ENCODE peak calls at places on chromosomes 3 and 15, in six cellular contexts. K is NCI-H1436, E is RWPE2, S is AG20443, L is esophagus squamous epithelium, T is hippocampal formation. Q is an unnamed sample.

GRCh38 chr3:194494951-194495374 is 8.2 kb upstream of the ATP13A3 start:
- DNase-seq in T (no peak), K (no peak), L (no peak), E (no peak), S (no peak), Q (no peak)

GRCh38 chr15:39133201-39133600 is 447.7 kb upstream of the THBS1 start:
- DNase-seq in L (no peak), S (peak; percentile 58), E (no peak), K (no peak), T (no peak), Q (no peak)

GRCh38 chr3:104323226-104323625 is 1043.5 kb upstream of the ALCAM start:
- DNase-seq in S (no peak), L (no peak), T (no peak), K (no peak), E (no peak), Q (no peak)

GRCh38 chr3:44280631-44281030 is 38.9 kb downstream of the TOPAZ1 start:
- DNase-seq in T (no peak), E (no peak), K (no peak), L (no peak), S (no peak), Q (no peak)

GRCh38 chr15:59349715-59350420 is 22.8 kb downstream of the MYO1E start:
- DNase-seq in T (no peak), K (no peak), E (peak; percentile 93), L (no peak), S (peak; percentile 91), Q (no peak)

GRCh38 chr3:23325466-23326065 is 122.4 kb downstream of the UBE2E2 start:
- DNase-seq in T (no peak), E (no peak), K (no peak), S (no peak), L (no peak), Q (no peak)

GRCh38 chr15:27324871-27325270 is 353.9 kb downstream of the GABRG3 start:
- DNase-seq in T (no peak), L (no peak), K (no peak), S (no peak), E (no peak), Q (no peak)

GRCh38 chr3:119408243-119408950 is 55.0 kb downstream of the TMEM39A start:
- DNase-seq in K (no peak), S (no peak), T (no peak), L (no peak), E (no peak), Q (no peak)

GRCh38 chr3:48980295-48980694 is 9.7 kb upstream of the P4HTM start:
- DNase-seq in T (no peak), E (no peak), S (no peak), K (no peak), L (no peak), Q (no peak)

GRCh38 chr3:55807210-55807609 is 320.1 kb upstream of the WNT5A start:
- DNase-seq in K (no peak), E (no peak), T (no peak), L (no peak), S (no peak), Q (no peak)

GRCh38 chr15:28127036-28127435 is 27.9 kb upstream of the OCA2 start:
- DNase-seq in S (no peak), T (no peak), E (peak; percentile 65), L (no peak), K (no peak), Q (no peak)

Q was measured in effector CD4-positive, alpha-beta T cell.